ENCODE peak calls at places on chromosomes 3 and 15, in four cellular contexts. One of them, this sample, is unnamed.
A peak's percentile ranks its signal among the peaks of the same experiment; 100 is the strongest.

GRCh38 chr3:149221783-149222517 is at the start of gene CP:
- DNase-seq in posterior vena cava: no peak
- DNase-seq in A549: peak; percentile 69
- DNase-seq in neural progenitor cell: peak; percentile 75
- DNase-seq in this sample: no peak

GRCh38 chr3:61162965-61163364 is 88.3 kb downstream of the FHIT start:
- DNase-seq in posterior vena cava: no peak
- DNase-seq in A549: no peak
- DNase-seq in neural progenitor cell: no peak
- DNase-seq in this sample: no peak

GRCh38 chr15:68354923-68355322 is 77.0 kb downstream of the ITGA11 start:
- DNase-seq in posterior vena cava: no peak
- DNase-seq in A549: peak; percentile 73
- DNase-seq in neural progenitor cell: no peak
- DNase-seq in this sample: no peak

GRCh38 chr15:77409259-77410156 is 10.4 kb downstream of the PEAK1 start:
- DNase-seq in posterior vena cava: no peak
- DNase-seq in A549: no peak
- DNase-seq in neural progenitor cell: no peak
- DNase-seq in this sample: no peak

GRCh38 chr3:34843479-34843870 is 795.9 kb upstream of the ARPP21 start:
- DNase-seq in posterior vena cava: no peak
- DNase-seq in A549: no peak
- DNase-seq in neural progenitor cell: peak; percentile 7
- DNase-seq in this sample: no peak

GRCh38 chr15:48965972-48966371 is 2.3 kb upstream of the SHC4 start:
- DNase-seq in posterior vena cava: no peak
- DNase-seq in A549: peak; percentile 56
- DNase-seq in neural progenitor cell: no peak
- DNase-seq in this sample: peak; percentile 33

GRCh38 chr3:15557511-15557946 is 36.0 kb upstream of the COLQ start:
- DNase-seq in posterior vena cava: no peak
- DNase-seq in A549: peak; percentile 81
- DNase-seq in neural progenitor cell: peak; percentile 57
- DNase-seq in this sample: peak; percentile 49

GRCh38 chr3:53175613-53176537 is 14.9 kb downstream of the PRKCD start:
- DNase-seq in posterior vena cava: no peak
- DNase-seq in A549: no peak
- DNase-seq in neural progenitor cell: no peak
- DNase-seq in this sample: no peak

GRCh38 chr3:36477655-36478054 is 97.4 kb downstream of the STAC start:
- DNase-seq in posterior vena cava: no peak
- DNase-seq in A549: no peak
- DNase-seq in neural progenitor cell: no peak
- DNase-seq in this sample: no peak

GRCh38 chr3:102299125-102299877 is 135.5 kb upstream of the ZPLD1 start:
- DNase-seq in posterior vena cava: no peak
- DNase-seq in A549: no peak
- DNase-seq in neural progenitor cell: no peak
- DNase-seq in this sample: no peak

GRCh38 chr3:53218136-53218535 is 37.7 kb downstream of the TKT start:
- DNase-seq in posterior vena cava: peak; percentile 52
- DNase-seq in A549: no peak
- DNase-seq in neural progenitor cell: no peak
- DNase-seq in this sample: no peak

GRCh38 chr15:75648156-75649000 is 666 bp downstream of the SNX33 start:
- DNase-seq in posterior vena cava: peak; percentile 87
- DNase-seq in A549: peak; percentile 48
- DNase-seq in neural progenitor cell: peak; percentile 88
- DNase-seq in this sample: peak; percentile 93

GRCh38 chr3:84958495-84959469 is at the start of gene CADM2:
- DNase-seq in posterior vena cava: peak; percentile 93
- DNase-seq in A549: peak; percentile 87
- DNase-seq in neural progenitor cell: peak; percentile 97
- DNase-seq in this sample: peak; percentile 96

GRCh38 chr15:35671197-35671596 is 125.2 kb upstream of the DPH6 start:
- DNase-seq in posterior vena cava: no peak
- DNase-seq in A549: no peak
- DNase-seq in neural progenitor cell: no peak
- DNase-seq in this sample: no peak

GRCh38 chr15:31265871-31266711 is 60.5 kb upstream of the KLF13 start:
- DNase-seq in posterior vena cava: peak; percentile 82
- DNase-seq in A549: no peak
- DNase-seq in neural progenitor cell: peak; percentile 3
- DNase-seq in this sample: peak; percentile 46

GRCh38 chr3:61141697-61142096 is 109.6 kb downstream of the FHIT start:
- DNase-seq in posterior vena cava: no peak
- DNase-seq in A549: no peak
- DNase-seq in neural progenitor cell: peak; percentile 37
- DNase-seq in this sample: peak; percentile 32

GRCh38 chr3:42431099-42431498 is 20.7 kb upstream of the LYZL4 start:
- DNase-seq in posterior vena cava: no peak
- DNase-seq in A549: no peak
- DNase-seq in neural progenitor cell: no peak
- DNase-seq in this sample: no peak

GRCh38 chr3:30659270-30660127 is 53.1 kb downstream of the TGFBR2 start:
- DNase-seq in posterior vena cava: no peak
- DNase-seq in A549: peak; percentile 81
- DNase-seq in neural progenitor cell: no peak
- DNase-seq in this sample: no peak

GRCh38 chr3:27666708-27667107 is 55.4 kb downstream of the EOMES start:
- DNase-seq in posterior vena cava: peak; percentile 94
- DNase-seq in A549: peak; percentile 25
- DNase-seq in neural progenitor cell: peak; percentile 94
- DNase-seq in this sample: peak; percentile 74

GRCh38 chr15:62482715-62483429 is 317.8 kb upstream of the C2CD4B start:
- DNase-seq in posterior vena cava: no peak
- DNase-seq in A549: peak; percentile 57
- DNase-seq in neural progenitor cell: peak; percentile 72
- DNase-seq in this sample: peak; percentile 82

GRCh38 chr15:45157056-45157455 is 27.3 kb downstream of the DUOX1 start:
- DNase-seq in posterior vena cava: no peak
- DNase-seq in A549: no peak
- DNase-seq in neural progenitor cell: no peak
- DNase-seq in this sample: no peak

GRCh38 chr15:79834496-79834895 is 62.3 kb downstream of the MTHFS start:
- DNase-seq in posterior vena cava: no peak
- DNase-seq in A549: no peak
- DNase-seq in neural progenitor cell: no peak
- DNase-seq in this sample: no peak

GRCh38 chr3:113441051-113441770 is at the start of gene CFAP44:
- DNase-seq in posterior vena cava: peak; percentile 89
- DNase-seq in A549: no peak
- DNase-seq in neural progenitor cell: peak; percentile 88
- DNase-seq in this sample: peak; percentile 96

GRCh38 chr3:32484437-32484836 is 18.2 kb downstream of the CMTM6 start:
- DNase-seq in posterior vena cava: no peak
- DNase-seq in A549: no peak
- DNase-seq in neural progenitor cell: no peak
- DNase-seq in this sample: no peak

GRCh38 chr3:9028134-9028533 is 64.9 kb upstream of the RAD18 start:
- DNase-seq in posterior vena cava: peak; percentile 95
- DNase-seq in A549: no peak
- DNase-seq in neural progenitor cell: no peak
- DNase-seq in this sample: no peak

GRCh38 chr3:168865022-168865551 is 769.4 kb upstream of the GOLIM4 start:
- DNase-seq in posterior vena cava: no peak
- DNase-seq in A549: peak; percentile 6
- DNase-seq in neural progenitor cell: peak; percentile 24
- DNase-seq in this sample: no peak

GRCh38 chr3:2923390-2923789 is 186.8 kb downstream of the IL5RA start:
- DNase-seq in posterior vena cava: no peak
- DNase-seq in A549: no peak
- DNase-seq in neural progenitor cell: no peak
- DNase-seq in this sample: no peak

GRCh38 chr3:197737319-197737649 is 580 bp upstream of the RUBCN start:
- DNase-seq in posterior vena cava: no peak
- DNase-seq in A549: no peak
- DNase-seq in neural progenitor cell: no peak
- DNase-seq in this sample: no peak

GRCh38 chr3:164332856-164333802 is 745.2 kb downstream of the SI start:
- DNase-seq in posterior vena cava: no peak
- DNase-seq in A549: no peak
- DNase-seq in neural progenitor cell: peak; percentile 82
- DNase-seq in this sample: peak; percentile 4

GRCh38 chr15:26773485-26773877 is 615 bp upstream of the GABRB3 start:
- DNase-seq in posterior vena cava: no peak
- DNase-seq in A549: peak; percentile 19
- DNase-seq in neural progenitor cell: peak; percentile 52
- DNase-seq in this sample: peak; percentile 87

GRCh38 chr3:197750863-197751737 is 1.4 kb downstream of the FYTTD1 start:
- DNase-seq in posterior vena cava: peak; percentile 91
- DNase-seq in A549: peak; percentile 31
- DNase-seq in neural progenitor cell: peak; percentile 21
- DNase-seq in this sample: no peak

GRCh38 chr3:58570851-58571250 is 6.3 kb downstream of the FAM107A start:
- DNase-seq in posterior vena cava: peak; percentile 11
- DNase-seq in A549: no peak
- DNase-seq in neural progenitor cell: no peak
- DNase-seq in this sample: no peak

GRCh38 chr15:58249646-58250312 is 111.6 kb downstream of the AQP9 start:
- DNase-seq in posterior vena cava: no peak
- DNase-seq in A549: no peak
- DNase-seq in neural progenitor cell: no peak
- DNase-seq in this sample: no peak

GRCh38 chr15:74433592-74434259 is at the start of gene SEMA7A:
- DNase-seq in posterior vena cava: peak; percentile 93
- DNase-seq in A549: peak; percentile 32
- DNase-seq in neural progenitor cell: peak; percentile 94
- DNase-seq in this sample: peak; percentile 99

GRCh38 chr3:150956376-150956775 is 16.2 kb downstream of the CLRN1 start:
- DNase-seq in posterior vena cava: no peak
- DNase-seq in A549: no peak
- DNase-seq in neural progenitor cell: no peak
- DNase-seq in this sample: no peak

This sample was measured in H7.